ENCODE peak calls at places on chromosomes 7 and 10, in eight cellular contexts. N, Y, Z, T, E, P, M and F are unnamed samples. For H3K9me3, the result is how much of the 10 kb centered on the place peaks cover.

GRCh38 chr7:5143106-5143505 is 46.9 kb upstream of the WIPI2 start:
- DNase-seq in T (no peak), N (no peak), E (no peak), Y (no peak), M (no peak), Z (no peak), P (no peak), F (no peak)

GRCh38 chr10:127413326-127413725 is 135.8 kb upstream of the NPS start:
- DNase-seq in P (no peak), N (no peak), E (no peak), M (no peak), Z (no peak), T (no peak), Y (no peak), F (no peak)

GRCh38 chr10:3978174-3978573 is 193.2 kb upstream of the KLF6 start:
- DNase-seq in Z (no peak), P (no peak), E (peak), M (peak), N (no peak), T (no peak), Y (no peak), F (no peak)

GRCh38 chr10:124248056-124248455 is 154.7 kb upstream of the CHST15 start:
- DNase-seq in P (no peak), E (no peak), Y (no peak), M (no peak), T (peak), N (no peak), Z (no peak), F (no peak)

GRCh38 chr10:133278577-133279265 is 2.1 kb upstream of the ADAM8 start:
- DNase-seq in Z (peak), P (no peak), M (peak), Y (peak), T (no peak), N (no peak), E (no peak), F (no peak)

GRCh38 chr10:2882628-2883027 is 184.7 kb upstream of the PFKP start:
- DNase-seq in Y (no peak), T (no peak), P (no peak), E (no peak), M (no peak), Z (no peak), N (no peak), F (no peak)

GRCh38 chr10:97058521-97058920 is 127.2 kb downstream of the SLIT1 start:
- DNase-seq in P (no peak), T (no peak), Y (no peak), Z (no peak), N (no peak), E (no peak), M (no peak), F (no peak)

GRCh38 chr7:130865408-130866236 is 131.6 kb upstream of the KLF14 start:
- DNase-seq in E (no peak), T (no peak), M (peak), N (no peak), P (peak), Z (no peak), Y (no peak), F (peak)

GRCh38 chr10:50373821-50374501 is 122.6 kb upstream of the ASAH2 start:
- DNase-seq in T (no peak), Y (no peak), Z (no peak), E (no peak), P (no peak), N (no peak), M (no peak), F (no peak)

GRCh38 chr10:4243651-4244050 is 458.6 kb upstream of the KLF6 start:
- DNase-seq in Z (no peak), T (peak), N (peak), P (peak), E (peak), M (peak), Y (no peak), F (no peak)

GRCh38 chr7:144256112-144256511 is 8.5 kb downstream of the OR2A7 start:
- DNase-seq in N (peak), E (peak), P (peak), M (peak), T (no peak), Z (no peak), Y (no peak), F (no peak)

GRCh38 chr10:17910144-17910789 is 41.5 kb upstream of the SLC39A12 start:
- DNase-seq in E (peak), N (peak), M (peak), T (peak), Z (peak), Y (no peak), P (peak), F (peak)

GRCh38 chr10:4596951-4597350 is 229.1 kb upstream of the AKR1E2 start:
- DNase-seq in Y (no peak), E (no peak), P (no peak), M (peak), N (no peak), T (no peak), Z (no peak), F (no peak)

GRCh38 chr7:151680810-151681209 is 161.1 kb upstream of the RHEB start:
- DNase-seq in T (no peak), P (no peak), M (no peak), E (no peak), Z (no peak), Y (no peak), N (no peak), F (no peak)

GRCh38 chr7:50607524-50608125 is 42.4 kb upstream of the DDC start:
- DNase-seq in T (no peak), M (no peak), P (no peak), N (no peak), Y (no peak), Z (no peak), E (no peak), F (no peak)

GRCh38 chr10:80167471-80167870 is 34.9 kb downstream of the PLAC9 start:
- DNase-seq in N (no peak), Z (no peak), Y (no peak), E (no peak), T (no peak), P (no peak), M (no peak), F (no peak)

GRCh38 chr10:126153686-126154628 is 234.3 kb downstream of the ADAM12 start:
- DNase-seq in T (no peak), P (no peak), N (no peak), M (no peak), E (no peak), Y (no peak), Z (no peak), F (no peak)

GRCh38 chr10:62805139-62806092 is 896 bp downstream of the ADO start:
- DNase-seq in Z (peak), P (peak), E (no peak), N (peak), Y (no peak), T (no peak), M (peak), F (peak)

GRCh38 chr7:29749701-29750321 is 56.5 kb upstream of the WIPF3 start:
- DNase-seq in M (no peak), T (no peak), P (no peak), N (no peak), Y (no peak), Z (peak), E (no peak), F (no peak)

GRCh38 chr10:105974803-105975456 is 1189.6 kb downstream of the SORCS1 start:
- DNase-seq in E (no peak), M (peak), P (no peak), T (no peak), N (peak), Y (no peak), Z (no peak), F (no peak)

GRCh38 chr7:130476287-130477001 is 15.4 kb upstream of the MEST start:
- DNase-seq in Z (no peak), E (no peak), Y (no peak), T (no peak), N (no peak), M (peak), P (no peak), F (no peak)

GRCh38 chr7:101924171-101924570 is 106.7 kb downstream of the CUX1 start:
- DNase-seq in Y (no peak), P (peak), E (peak), M (no peak), N (no peak), Z (no peak), T (peak), F (no peak)

GRCh38 chr10:30364391-30365268 is 15.6 kb upstream of the MTPAP start:
- DNase-seq in E (no peak), N (no peak), M (no peak), Z (no peak), Y (no peak), T (peak), P (no peak), F (no peak)

GRCh38 chr10:88385601-88386203 is 197.4 kb downstream of the RNLS start:
- DNase-seq in E (peak), T (no peak), N (peak), M (peak), Z (no peak), Y (peak), P (no peak), F (peak)

GRCh38 chr7:18177815-18178660 is 150.4 kb upstream of the PRPS1L1 start:
- DNase-seq in P (no peak), T (no peak), E (no peak), Z (peak), N (peak), M (no peak), Y (no peak), F (no peak)

GRCh38 chr10:130282492-130283233 is 146.5 kb downstream of the GLRX3 start:
- DNase-seq in P (no peak), Y (no peak), Z (no peak), T (no peak), N (no peak), M (no peak), E (no peak), F (no peak)

GRCh38 chr10:130283234-130283574 is 147.0 kb downstream of the GLRX3 start:
- DNase-seq in N (no peak), M (no peak), T (no peak), Z (no peak), E (no peak), Y (no peak), P (no peak), F (no peak)
- H3K9me3 ChIP-seq in N (half or more), M (half or more), T (under half), Z (under half), E (under half), Y (under half), P (under half), F (under half)

GRCh38 chr7:158312789-158313188 is 274.8 kb downstream of the PTPRN2 start:
- DNase-seq in N (no peak), M (no peak), Y (no peak), P (no peak), T (no peak), E (no peak), Z (no peak), F (no peak)

GRCh38 chr7:158315881-158316280 is 271.7 kb downstream of the PTPRN2 start:
- DNase-seq in T (no peak), Y (no peak), E (no peak), Z (no peak), N (no peak), P (no peak), M (no peak), F (no peak)

GRCh38 chr7:158314394-158314793 is 273.2 kb downstream of the PTPRN2 start:
- DNase-seq in Z (no peak), Y (no peak), T (no peak), E (no peak), N (no peak), P (no peak), M (no peak), F (no peak)

GRCh38 chr7:158315326-158315725 is 272.3 kb downstream of the PTPRN2 start:
- DNase-seq in E (no peak), Y (no peak), N (no peak), Z (no peak), M (no peak), T (no peak), P (no peak), F (no peak)

GRCh38 chr7:158313931-158314330 is 273.7 kb downstream of the PTPRN2 start:
- DNase-seq in Y (no peak), M (no peak), Z (no peak), E (no peak), T (no peak), P (no peak), N (no peak), F (no peak)
- H3K9me3 ChIP-seq in Y (under half), M (half or more), Z (under half), E (under half), T (under half), P (under half), N (under half), F (under half)

DNA sequence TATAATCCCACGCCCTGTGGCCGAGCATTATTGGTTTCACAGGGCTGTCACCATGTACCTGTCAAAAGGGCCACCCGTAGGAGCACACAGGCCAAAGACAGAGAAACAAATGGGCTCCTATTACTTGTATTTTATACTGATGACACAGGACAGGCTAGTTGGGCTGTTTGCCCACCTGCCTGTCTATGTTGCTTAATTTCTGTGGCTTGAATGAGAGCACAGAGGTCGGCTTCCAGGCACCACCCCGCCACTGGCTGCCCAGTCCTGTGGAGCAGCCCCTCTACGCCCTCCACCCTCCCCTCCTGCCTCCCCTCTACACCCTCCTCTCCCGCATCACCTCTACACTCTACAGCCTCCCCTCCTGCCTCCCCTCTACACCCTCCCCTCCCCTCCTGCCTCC is 652.9 kb downstream of the SDK1 start:
- DNase-seq in Z (no peak), M (no peak), T (peak), E (no peak), N (no peak), P (no peak), Y (no peak), F (no peak)
- H3K9me3 ChIP-seq in Z (under half), M (under half), T (under half), E (under half), N (under half), P (under half), Y (under half), F (under half)

DNA sequence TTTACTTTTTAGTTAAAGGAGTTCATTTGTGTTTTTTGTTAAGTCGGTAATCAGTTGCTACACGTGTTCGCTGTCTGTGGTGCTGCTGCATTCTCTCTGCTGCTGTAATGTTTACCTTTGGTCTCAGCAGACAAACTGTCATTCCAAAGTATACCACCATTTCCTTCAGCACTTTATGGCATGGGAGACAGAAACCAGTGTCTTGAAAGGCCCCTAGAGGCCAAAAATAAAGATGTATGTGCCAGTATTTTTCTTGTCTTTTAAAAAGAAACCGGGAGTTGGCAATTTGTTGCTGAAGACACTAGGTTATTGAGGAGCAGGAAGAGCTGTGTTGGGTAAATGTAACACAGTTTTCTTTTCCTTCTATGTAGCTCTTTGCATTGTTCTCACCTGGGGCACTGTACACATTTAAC is 24.1 kb downstream of the ZNF92 start:
- DNase-seq in P (no peak), N (no peak), Y (no peak), E (no peak), M (no peak), Z (no peak), T (no peak), F (no peak)
- H3K9me3 ChIP-seq in P (under half), N (half or more), Y (under half), E (under half), M (under half), Z (under half), T (under half), F (under half)

DNA sequence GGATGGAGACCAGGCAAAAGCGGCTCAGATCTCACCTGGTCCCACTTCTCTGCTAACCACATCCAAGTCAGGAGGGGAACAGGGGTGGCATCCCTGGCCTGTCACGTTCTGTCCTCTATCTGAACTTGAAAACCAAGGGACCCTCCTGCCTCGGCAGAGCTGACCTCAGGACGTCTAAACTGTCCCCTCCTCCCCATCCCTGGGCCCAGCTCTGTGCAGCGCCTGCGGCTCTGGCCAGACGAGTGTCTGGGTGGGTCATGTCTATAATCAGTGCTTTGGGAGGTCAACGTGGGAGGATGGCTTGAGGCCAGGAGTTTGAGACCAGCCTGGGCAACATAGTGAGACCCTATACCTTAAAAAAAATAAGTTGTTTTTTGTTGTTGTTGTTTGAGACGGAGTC is 70.0 kb upstream of the ZNF479 start:
- DNase-seq in N (no peak), T (no peak), P (no peak), M (no peak), Z (no peak), Y (no peak), E (no peak), F (no peak)
- H3K9me3 ChIP-seq in N (under half), T (under half), P (under half), M (under half), Z (under half), Y (under half), E (under half), F (under half)